ENCODE peak calls at places on chromosomes 5 and 9, in four cellular contexts. L is H9, I is mesendoderm, B is neural progenitor cell. E is an unnamed sample.

GRCh38 chr5:61020415-61020814 is 75.4 kb downstream of the NDUFAF2 start:
- DNase-seq in B (no peak), L (no peak), I (no peak), E (no peak)

GRCh38 chr5:178471666-178472065 is 118.5 kb downstream of the COL23A1 start:
- DNase-seq in I (no peak), L (no peak), B (no peak), E (no peak)

GRCh38 chr5:177300236-177300880 is 3.2 kb downstream of the RAB24 start:
- DNase-seq in L (peak), B (no peak), I (peak), E (peak)

GRCh38 chr9:129702563-129702962 is 37.1 kb downstream of the PRRX2 start:
- DNase-seq in I (no peak), L (no peak), B (no peak), E (peak)

GRCh38 chr5:142753114-142753764 is 16.9 kb upstream of the ARHGAP26 start:
- DNase-seq in B (no peak), L (no peak), I (no peak), E (no peak)

GRCh38 chr9:21317956-21318923 is 13.1 kb upstream of the IFNA5 start:
- DNase-seq in I (peak), B (peak), L (no peak), E (peak)

GRCh38 chr9:77752566-77752965 is 104.4 kb upstream of the GNA14 start:
- DNase-seq in I (no peak), L (no peak), B (no peak), E (no peak)

GRCh38 chr5:5335708-5336211 is 86.7 kb upstream of the ICE1 start:
- DNase-seq in I (peak), L (no peak), B (peak), E (no peak)

GRCh38 chr5:167945542-167946384 is 345.7 kb upstream of the WWC1 start:
- DNase-seq in B (no peak), L (no peak), I (peak), E (no peak)

GRCh38 chr9:93594041-93594756 is 17.8 kb downstream of the PHF2 start:
- DNase-seq in B (no peak), L (no peak), I (peak), E (peak)

GRCh38 chr5:55923177-55923872 is 71.4 kb downstream of the IL6ST start:
- DNase-seq in I (peak), B (peak), L (peak), E (no peak)

GRCh38 chr5:136120529-136120928 is 12.1 kb upstream of the SMAD5 start:
- DNase-seq in I (no peak), B (no peak), L (no peak), E (no peak)

GRCh38 chr5:136115183-136115865 is 17.3 kb upstream of the SMAD5 start:
- DNase-seq in I (no peak), L (no peak), B (no peak), E (no peak)

GRCh38 chr5:136113606-136114005 is 19.0 kb upstream of the SMAD5 start:
- DNase-seq in I (no peak), L (no peak), B (no peak), E (no peak)

GRCh38 chr5:136109453-136109852 is 23.2 kb upstream of the SMAD5 start:
- DNase-seq in I (no peak), L (no peak), B (no peak), E (no peak)

GRCh38 chr5:136114406-136115132 is 18.1 kb upstream of the SMAD5 start:
- DNase-seq in L (no peak), B (no peak), I (no peak), E (no peak)
- H3K9ac ChIP-seq in L (no peak), B (no peak), I (no peak), E (no peak)

GRCh38 chr9:128192601-128193371 is 1.4 kb upstream of the CIZ1 start:
- DNase-seq in L (no peak), I (peak), B (no peak), E (peak)

GRCh38 chr9:128190516-128191405 is 611 bp downstream of the CIZ1 start:
- DNase-seq in L (no peak), B (peak), I (no peak), E (peak)

GRCh38 chr9:128190013-128190412 is 1.4 kb downstream of the CIZ1 start:
- DNase-seq in I (peak), L (no peak), B (no peak), E (no peak)

GRCh38 chr9:128191406-128192046 is at the start of gene CIZ1:
- DNase-seq in I (peak), L (peak), B (peak), E (peak)

DNA sequence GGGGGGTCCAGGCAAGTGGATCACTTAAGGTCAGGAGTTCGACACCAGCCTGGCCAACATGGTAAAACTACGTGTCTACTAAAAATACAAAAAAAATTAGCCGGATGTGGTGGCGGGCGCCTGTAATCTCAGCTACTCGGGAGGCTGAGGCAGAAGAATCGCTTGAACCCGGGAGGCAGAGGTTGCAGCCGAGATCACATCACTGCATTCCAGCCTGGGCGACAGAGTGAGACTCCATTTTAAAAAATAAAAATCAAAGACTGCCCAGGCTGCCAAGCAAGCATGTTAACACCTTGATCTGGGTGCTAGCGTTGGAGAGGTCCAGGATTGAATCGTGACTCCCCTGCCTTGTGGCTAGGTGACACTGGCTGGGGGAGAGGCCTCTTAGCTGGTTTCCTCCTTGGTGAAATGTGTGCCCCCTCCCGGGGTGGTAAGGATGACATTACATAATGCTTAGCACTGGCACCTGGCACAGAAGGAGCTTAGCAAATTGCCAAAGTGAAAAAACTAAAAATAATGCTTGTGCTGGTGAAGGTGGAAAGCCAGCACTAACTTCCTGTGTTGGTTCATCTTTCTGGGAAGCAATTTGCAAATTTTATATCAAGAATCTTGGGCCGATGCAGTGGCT is 2.2 kb upstream of the CIZ1 start:
- DNase-seq in B (no peak), I (no peak), L (no peak), E (no peak)
- H3K9ac ChIP-seq in B (no peak), I (no peak), L (no peak), E (no peak)

GRCh38 chr5:26482817-26483375 is 555.5 kb downstream of the CDH9 start:
- DNase-seq in L (peak), I (peak), B (peak), E (no peak)
- H3K9ac ChIP-seq in L (no peak), I (no peak), B (no peak), E (no peak)

GRCh38 chr5:40796487-40796889 is 1.7 kb downstream of the PRKAA1 start:
- DNase-seq in L (no peak), B (no peak), I (no peak), E (no peak)
- H3K9ac ChIP-seq in L (no peak), B (no peak), I (peak), E (no peak)

GRCh38 chr9:110346325-110346724 is 8.7 kb upstream of the TXNDC8 start:
- DNase-seq in I (no peak), B (no peak), L (no peak), E (no peak)

GRCh38 chr9:110356639-110357038 is 19.0 kb upstream of the TXNDC8 start:
- DNase-seq in L (no peak), B (no peak), I (no peak), E (no peak)

GRCh38 chr9:110351009-110351467 is 13.4 kb upstream of the TXNDC8 start:
- DNase-seq in I (peak), L (no peak), B (no peak), E (peak)
- H3K9ac ChIP-seq in I (no peak), L (no peak), B (no peak), E (no peak)

GRCh38 chr5:52863715-52864114 is 76.0 kb downstream of the ITGA1 start:
- DNase-seq in I (no peak), B (no peak), L (no peak), E (no peak)

GRCh38 chr5:52861368-52861767 is 73.7 kb downstream of the ITGA1 start:
- DNase-seq in L (no peak), B (no peak), I (no peak), E (no peak)

GRCh38 chr5:52856564-52856963 is 68.8 kb downstream of the ITGA1 start:
- DNase-seq in L (no peak), B (no peak), I (no peak), E (no peak)

GRCh38 chr5:52854949-52855348 is 67.2 kb downstream of the ITGA1 start:
- DNase-seq in B (no peak), L (no peak), I (no peak), E (no peak)

GRCh38 chr5:52859619-52860018 is 71.9 kb downstream of the ITGA1 start:
- DNase-seq in I (no peak), B (no peak), L (no peak), E (no peak)
- H3K9ac ChIP-seq in I (no peak), B (no peak), L (no peak), E (no peak)

GRCh38 chr5:389891-390290 is 53.1 kb upstream of the EXOC3 start:
- DNase-seq in B (no peak), L (no peak), I (no peak), E (peak)

GRCh38 chr5:389197-389821 is 53.7 kb upstream of the EXOC3 start:
- DNase-seq in L (no peak), I (no peak), B (no peak), E (peak)

GRCh38 chr5:386432-387341 is 56.3 kb upstream of the EXOC3 start:
- DNase-seq in L (no peak), I (no peak), B (no peak), E (peak)

GRCh38 chr5:387491-388265 is 55.3 kb upstream of the EXOC3 start:
- DNase-seq in I (no peak), B (no peak), L (no peak), E (peak)

DNA sequence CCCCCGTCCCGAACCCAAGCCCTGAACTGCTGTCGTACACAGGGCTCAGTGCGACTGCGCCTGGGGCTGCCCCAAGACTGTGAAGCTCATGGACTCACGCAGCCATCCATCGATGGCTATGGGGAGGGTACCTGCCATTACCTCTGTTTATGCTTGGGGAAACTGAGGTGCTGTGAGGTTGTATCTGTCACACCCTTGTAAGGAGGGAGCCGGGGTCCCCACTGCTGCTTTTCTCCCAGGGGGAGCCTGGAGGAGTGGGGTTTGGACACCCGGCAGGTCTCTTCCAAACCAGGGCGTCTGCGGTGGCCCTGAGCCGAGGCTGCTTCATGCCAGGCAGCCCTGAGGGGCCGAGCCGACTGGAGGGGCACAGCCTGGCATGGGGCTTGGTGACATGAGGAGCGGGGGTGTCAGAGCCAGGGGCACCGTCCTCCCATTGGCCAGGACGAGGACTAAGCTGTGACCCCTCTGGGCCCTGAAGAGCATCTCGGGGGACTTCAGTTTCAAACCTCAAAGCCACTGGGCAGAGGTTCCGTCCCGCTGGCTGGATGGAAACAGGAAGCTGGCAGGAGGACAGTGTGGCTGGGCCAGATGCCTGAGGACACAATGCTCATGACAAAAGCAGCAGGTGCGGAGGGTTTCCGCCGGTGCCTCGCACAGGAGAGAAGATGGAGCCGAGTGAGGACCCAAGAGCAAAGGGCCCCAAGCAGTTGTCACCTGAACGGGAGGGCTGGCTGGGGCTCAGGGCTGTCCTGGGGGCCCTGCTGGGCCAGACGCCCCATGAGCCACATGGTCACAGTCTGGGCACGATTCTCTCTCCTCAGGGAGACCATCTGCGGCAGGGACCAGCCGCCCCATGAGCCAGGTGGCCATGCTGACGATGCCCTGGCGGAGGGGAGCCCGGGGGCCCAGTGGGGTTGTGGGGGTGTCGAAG is 54.4 kb upstream of the EXOC3 start:
- DNase-seq in I (no peak), B (no peak), L (no peak), E (peak)
- H3K9ac ChIP-seq in I (no peak), B (no peak), L (no peak), E (no peak)

GRCh38 chr9:23914431-23915003 is 88.5 kb upstream of the ELAVL2 start:
- DNase-seq in B (no peak), L (no peak), I (no peak), E (no peak)
- H3K9ac ChIP-seq in B (no peak), L (no peak), I (no peak), E (no peak)

GRCh38 chr9:98520221-98520920 is 188.4 kb downstream of the GABBR2 start:
- DNase-seq in L (no peak), B (no peak), I (no peak), E (no peak)
- H3K9ac ChIP-seq in L (no peak), B (no peak), I (no peak), E (no peak)

DNA sequence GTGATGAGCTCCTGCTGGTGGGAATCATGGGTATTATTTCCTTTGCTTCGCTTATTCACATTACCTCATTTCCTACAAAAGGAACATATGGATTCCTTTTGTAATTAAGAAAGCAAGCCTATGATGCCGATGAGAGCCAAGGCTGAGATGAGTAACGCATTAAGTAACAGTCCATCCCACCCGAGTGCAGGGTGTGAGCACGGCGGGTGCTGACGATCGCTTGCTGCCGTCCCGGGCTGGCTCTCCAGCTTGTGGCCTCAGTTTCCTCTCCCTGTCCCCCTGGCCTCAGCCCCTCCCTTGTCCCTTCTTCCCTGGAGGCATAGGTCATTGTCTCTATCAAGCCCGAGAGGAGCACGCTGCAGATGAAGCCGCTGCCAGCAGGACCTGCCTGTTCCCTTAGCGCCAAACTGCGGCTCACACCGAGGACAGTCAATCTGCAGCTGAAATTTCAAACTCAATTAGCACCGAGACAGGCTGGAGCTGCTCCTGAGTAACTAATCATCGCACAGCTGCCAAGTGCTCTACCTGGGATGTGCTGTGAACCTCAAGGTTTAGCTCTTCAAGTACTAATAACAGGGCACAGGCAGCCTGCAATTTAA is 115.1 kb upstream of the RAPGEF1 start:
- DNase-seq in I (no peak), L (no peak), B (no peak), E (no peak)
- H3K9ac ChIP-seq in I (peak), L (no peak), B (no peak), E (no peak)